ENCODE peak calls at places on chromosomes 4 and X, in seven cellular contexts. O is body of pancreas, P is prostate gland, B is mammary epithelial cell, F is neural progenitor cell, U is heart right ventricle, D is testis. X is an unnamed sample.

GRCh38 chrX:140765043-140765784 is 55.7 kb downstream of the LINC00632 start:
- DNase-seq in O (peak; percentile 7), P (no peak), B (no peak), F (peak; percentile 39), U (no peak), D (peak; percentile 13), X (no peak)

GRCh38 chrX:46601283-46601682 is 27.7 kb downstream of the CHST7 start:
- DNase-seq in O (no peak), P (no peak), B (no peak), F (no peak), U (no peak), D (no peak), X (no peak)

GRCh38 chrX:88526385-88526784 is 220.6 kb upstream of the CPXCR1 start:
- DNase-seq in O (no peak), P (no peak), B (no peak), F (no peak), U (no peak), D (no peak), X (no peak)

GRCh38 chrX:31132803-31133202 is 61.0 kb upstream of the FTHL17 start:
- DNase-seq in O (no peak), P (no peak), B (no peak), F (peak; percentile 28), U (no peak), D (no peak), X (no peak)

GRCh38 chr4:2297606-2298517 is 36.0 kb upstream of the MXD4 start:
- DNase-seq in O (no peak), P (no peak), B (no peak), F (no peak), U (no peak), D (no peak), X (no peak)

GRCh38 chrX:30971761-30972603 is 82.9 kb upstream of the TAB3 start:
- DNase-seq in O (peak; percentile 46), P (peak; percentile 4), B (peak; percentile 37), F (peak; percentile 56), U (no peak), D (peak; percentile 48), X (peak; percentile 61)

GRCh38 chr4:108036252-108036651 is 46.6 kb downstream of the HADH start:
- DNase-seq in O (no peak), P (no peak), B (no peak), F (no peak), U (no peak), D (no peak), X (no peak)

GRCh38 chr4:88533937-88534750 is 10.6 kb upstream of the PYURF start:
- DNase-seq in O (no peak), P (no peak), B (peak; percentile 87), F (no peak), U (no peak), D (no peak), X (no peak)

GRCh38 chr4:16852168-16852567 is 46.3 kb downstream of the LDB2 start:
- DNase-seq in O (no peak), P (no peak), B (no peak), F (no peak), U (no peak), D (no peak), X (no peak)

GRCh38 chr4:95714571-95714970 is 125.3 kb upstream of the PDHA2 start:
- DNase-seq in O (no peak), P (no peak), B (no peak), F (no peak), U (no peak), D (no peak), X (no peak)

GRCh38 chrX:45322382-45322781 is 121.7 kb upstream of the DIPK2B start:
- DNase-seq in O (peak; percentile 65), P (peak; percentile 41), B (peak; percentile 74), F (peak; percentile 34), U (no peak), D (peak; percentile 38), X (peak; percentile 22)

GRCh38 chr4:48237996-48238645 is 31.5 kb downstream of the TEC start:
- DNase-seq in O (no peak), P (no peak), B (peak; percentile 66), F (no peak), U (no peak), D (no peak), X (no peak)

GRCh38 chr4:118684873-118685811 is at the start of gene METTL14:
- DNase-seq in O (peak; percentile 96), P (peak; percentile 89), B (peak; percentile 88), F (peak; percentile 97), U (peak; percentile 93), D (peak; percentile 96), X (peak; percentile 97)

GRCh38 chrX:55008571-55009358 is 8.6 kb downstream of the APEX2 start:
- DNase-seq in O (no peak), P (no peak), B (peak; percentile 64), F (no peak), U (no peak), D (no peak), X (no peak)

GRCh38 chr4:138235419-138235952 is 6.7 kb downstream of the SLC7A11 start:
- DNase-seq in O (no peak), P (no peak), B (peak; percentile 64), F (no peak), U (no peak), D (no peak), X (no peak)

GRCh38 chr4:26008737-26009136 is 94.7 kb downstream of the SMIM20 start:
- DNase-seq in O (no peak), P (no peak), B (no peak), F (no peak), U (no peak), D (no peak), X (no peak)

GRCh38 chrX:20514358-20514757 is 247.6 kb upstream of the RPS6KA3 start:
- DNase-seq in O (no peak), P (no peak), B (peak; percentile 76), F (no peak), U (no peak), D (no peak), X (peak; percentile 28)

GRCh38 chrX:68440940-68441339 is 7.6 kb upstream of the OPHN1 start:
- DNase-seq in O (peak; percentile 87), P (peak; percentile 33), B (peak; percentile 25), F (no peak), U (peak; percentile 16), D (peak; percentile 79), X (peak; percentile 92)

GRCh38 chr4:161929966-161930365 is 233.8 kb downstream of the FSTL5 start:
- DNase-seq in O (no peak), P (no peak), B (peak; percentile 68), F (no peak), U (no peak), D (peak; percentile 37), X (no peak)

GRCh38 chrX:15150578-15150977 is 119.3 kb downstream of the ASB9 start:
- DNase-seq in O (no peak), P (no peak), B (no peak), F (no peak), U (no peak), D (no peak), X (no peak)

GRCh38 chr4:165415910-165416309 is 37.1 kb downstream of the CPE start:
- DNase-seq in O (no peak), P (no peak), B (no peak), F (peak; percentile 16), U (no peak), D (no peak), X (no peak)

GRCh38 chrX:38212246-38212645 is 8.4 kb downstream of the SRPX start:
- DNase-seq in O (no peak), P (no peak), B (no peak), F (no peak), U (no peak), D (no peak), X (no peak)

GRCh38 chr4:52788806-52789205 is 37.6 kb upstream of the ERVMER34-1 start:
- DNase-seq in O (no peak), P (no peak), B (no peak), F (peak; percentile 12), U (no peak), D (no peak), X (peak; percentile 38)

GRCh38 chrX:12999422-12999821 is 24.5 kb downstream of the TMSB4X start:
- DNase-seq in O (no peak), P (no peak), B (no peak), F (no peak), U (no peak), D (no peak), X (no peak)
- H3K27ac ChIP-seq in O (peak overlapping the region; percentile 44), P (no peak overlapping the region), B (no peak overlapping the region), F (no peak overlapping the region), U (no peak overlapping the region), D (peak overlapping the region; percentile 41), X (no peak overlapping the region)

DNA sequence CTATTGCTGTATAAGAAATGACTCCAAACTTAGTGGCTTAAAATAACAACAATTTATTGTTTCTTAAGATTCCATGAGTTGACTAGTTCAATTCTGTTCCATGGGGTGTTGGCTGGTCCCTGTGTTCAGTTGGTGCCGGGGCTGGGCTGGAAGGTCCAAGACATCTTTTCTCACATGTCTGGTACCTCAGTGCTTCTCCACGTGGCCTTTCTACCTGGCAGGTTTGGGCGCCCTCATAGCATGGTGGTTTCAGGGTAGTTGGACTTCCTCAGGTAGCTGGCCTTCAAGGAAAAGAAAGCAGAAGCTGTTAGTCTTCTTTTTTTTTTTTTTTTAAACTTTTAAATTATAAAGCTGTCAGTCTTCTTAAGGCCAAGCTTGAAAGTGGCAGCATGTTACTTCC is 104.6 kb upstream of the LIMCH1 start:
- DNase-seq in O (no peak), P (no peak), B (no peak), F (no peak), U (no peak), D (no peak), X (no peak)
- H3K4me1 ChIP-seq in O (peaks cover 16% of the 10 kb centered on the region), P (peaks cover 14% of the 10 kb centered on the region), B (no peaks in the 10 kb centered on the region), F (peaks cover 60% of the 10 kb centered on the region), U (peaks cover 72% of the 10 kb centered on the region), D (no peaks in the 10 kb centered on the region), X (peaks cover 51% of the 10 kb centered on the region)

GRCh38 chr4:113069212-113069892 is 19.9 kb downstream of the ANK2 start:
- DNase-seq in O (no peak), P (no peak), B (peak; percentile 26), F (no peak), U (no peak), D (no peak), X (no peak)

GRCh38 chr4:113070755-113071154 is 21.3 kb downstream of the ANK2 start:
- DNase-seq in O (no peak), P (no peak), B (no peak), F (no peak), U (no peak), D (no peak), X (no peak)

GRCh38 chr4:113071811-113072210 is 22.4 kb downstream of the ANK2 start:
- DNase-seq in O (no peak), P (no peak), B (no peak), F (no peak), U (no peak), D (no peak), X (no peak)

GRCh38 chr4:113077611-113078010 is 28.2 kb downstream of the ANK2 start:
- DNase-seq in O (no peak), P (no peak), B (no peak), F (peak; percentile 79), U (no peak), D (no peak), X (no peak)

DNA sequence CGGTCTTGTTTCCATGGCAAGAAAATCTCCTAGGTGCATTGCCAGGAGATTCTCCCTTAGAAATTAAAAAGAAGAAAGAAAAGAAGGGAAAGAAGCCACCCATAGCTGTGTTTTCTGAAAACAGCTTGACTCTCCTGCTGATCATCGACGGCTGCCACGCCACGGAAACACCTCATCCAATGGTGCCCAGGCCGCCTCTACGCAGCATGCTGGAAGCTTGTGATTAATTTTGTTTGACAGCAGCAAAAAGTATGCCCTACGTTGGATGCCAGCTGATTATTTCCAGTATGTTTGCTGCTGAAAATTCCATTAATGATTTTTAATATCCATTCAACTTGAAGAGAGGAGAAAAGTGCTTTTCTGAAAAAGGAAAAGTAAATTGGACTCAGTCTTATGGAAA is 24.2 kb downstream of the ANK2 start:
- DNase-seq in O (no peak), P (no peak), B (no peak), F (no peak), U (no peak), D (no peak), X (no peak)
- H3K27ac ChIP-seq in O (no peak overlapping the region), P (no peak overlapping the region), B (no peak overlapping the region), F (peak overlapping the region; percentile 62), U (no peak overlapping the region), D (no peak overlapping the region), X (no peak overlapping the region)

GRCh38 chr4:41934813-41935651 is at the start of gene TMEM33:
- DNase-seq in O (peak; percentile 89), P (peak; percentile 89), B (peak; percentile 90), F (peak; percentile 85), U (peak; percentile 81), D (peak; percentile 93), X (peak; percentile 95)
- H3K4me1 ChIP-seq in O (peaks cover 27% of the 10 kb centered on the region), P (no peaks in the 10 kb centered on the region), B (peaks cover 26% of the 10 kb centered on the region), F (peaks cover 11% of the 10 kb centered on the region), U (peaks cover 12% of the 10 kb centered on the region), D (peaks cover 12% of the 10 kb centered on the region), X (peaks cover 4% of the 10 kb centered on the region)

X was measured in SJCRH30.